ENCODE peak calls at places on chromosome 16, in nine cellular contexts. L is activated naive CD4-positive, alpha-beta T cell; X is GM10248; U is GM04504; S is AG04449; N is hippocampal formation; E is mesenchymal stem cell; A is NCI-H1105; B is tibial artery. C is an unnamed sample.

GRCh38 chr16:89364603-89365002 is 125.8 kb downstream of the ANKRD11 start:
- DNase-seq in E (peak), X (no peak), N (no peak), S (no peak), A (no peak), L (no peak), B (no peak), U (no peak), C (no peak)

GRCh38 chr16:50609049-50609832 is 61.0 kb downstream of the NKD1 start:
- DNase-seq in U (no peak), L (no peak), E (no peak), A (no peak), X (no peak), N (no peak), B (no peak), S (no peak), C (no peak)

GRCh38 chr16:88290850-88291830 is 91.6 kb upstream of the ZNF469 start:
- DNase-seq in N (no peak), A (no peak), E (no peak), S (no peak), L (no peak), X (no peak), U (no peak), B (no peak), C (no peak)

GRCh38 chr16:87945351-87946042 is 5.7 kb upstream of the BANP start:
- DNase-seq in N (peak), L (no peak), S (no peak), X (no peak), U (no peak), B (peak), A (peak), E (peak), C (no peak)

GRCh38 chr16:50271148-50272041 is 5.0 kb downstream of the ADCY7 start:
- DNase-seq in X (no peak), U (no peak), B (peak), E (no peak), A (no peak), N (no peak), L (no peak), S (no peak), C (no peak)

GRCh38 chr16:48014349-48015135 is 141.3 kb downstream of the ABCC12 start:
- DNase-seq in N (no peak), U (no peak), S (no peak), A (no peak), L (no peak), E (peak), X (no peak), B (no peak), C (no peak)

GRCh38 chr16:71693168-71693567 is 31.3 kb downstream of the PHLPP2 start:
- DNase-seq in S (no peak), N (no peak), L (no peak), B (no peak), E (no peak), U (no peak), A (no peak), X (peak), C (no peak)

GRCh38 chr16:29030086-29030840 is 45.4 kb downstream of the LAT start:
- DNase-seq in E (no peak), B (no peak), S (no peak), A (no peak), U (no peak), X (no peak), L (no peak), N (no peak), C (no peak)

GRCh38 chr16:1022466-1022865 is 40.9 kb downstream of the SOX8 start:
- DNase-seq in N (no peak), L (no peak), A (no peak), U (no peak), S (no peak), X (no peak), E (no peak), B (no peak), C (no peak)

GRCh38 chr16:9095171-9095570 is 3.7 kb downstream of the HAPSTR1 start:
- DNase-seq in L (no peak), X (no peak), A (no peak), U (no peak), B (no peak), E (no peak), N (no peak), S (no peak), C (no peak)

GRCh38 chr16:46884513-46885293 is 541 bp downstream of the GPT2 start:
- DNase-seq in E (peak), L (no peak), X (no peak), B (no peak), A (peak), S (no peak), N (peak), U (no peak), C (no peak)

GRCh38 chr16:51851111-51851510 is 695.8 kb downstream of the TOX3 start:
- DNase-seq in N (no peak), X (no peak), U (no peak), B (no peak), E (no peak), L (no peak), S (no peak), A (no peak), C (no peak)

GRCh38 chr16:65336169-65336568 is 214.3 kb upstream of the CDH11 start:
- DNase-seq in L (no peak), B (no peak), U (no peak), S (peak), E (no peak), N (no peak), X (no peak), A (no peak), C (no peak)

GRCh38 chr16:68380348-68380670 is 68.0 kb downstream of the SMPD3 start:
- DNase-seq in U (no peak), E (no peak), A (no peak), B (no peak), L (no peak), X (no peak), S (no peak), N (no peak), C (no peak)

GRCh38 chr16:81645303-81645702 is 133.8 kb upstream of the PLCG2 start:
- DNase-seq in X (no peak), A (peak), S (peak), N (peak), U (peak), L (no peak), E (peak), B (no peak), C (no peak)

GRCh38 chr16:84486126-84486525 is 18.3 kb downstream of the MEAK7 start:
- DNase-seq in B (no peak), E (no peak), X (no peak), U (no peak), N (no peak), S (no peak), L (no peak), A (no peak), C (no peak)

GRCh38 chr16:4944333-4945281 is 7.7 kb upstream of the PPL start:
- DNase-seq in A (peak), B (peak), S (peak), N (no peak), L (no peak), E (peak), U (peak), X (no peak), C (peak)

GRCh38 chr16:67954421-67955196 is 10.7 kb upstream of the LCAT start:
- DNase-seq in B (no peak), X (no peak), N (no peak), E (no peak), A (no peak), U (no peak), L (no peak), S (no peak), C (no peak)

GRCh38 chr16:81863630-81864352 is 84.7 kb downstream of the PLCG2 start:
- DNase-seq in E (no peak), A (no peak), N (no peak), X (peak), L (no peak), B (no peak), U (no peak), S (no peak), C (no peak)

GRCh38 chr16:58306327-58306726 is 11.5 kb upstream of the PRSS54 start:
- DNase-seq in L (no peak), N (no peak), B (no peak), U (peak), A (no peak), X (no peak), E (peak), S (no peak), C (no peak)

GRCh38 chr16:49100366-49100765 is 181.3 kb downstream of the CBLN1 start:
- DNase-seq in X (no peak), A (no peak), L (no peak), S (no peak), U (no peak), E (no peak), B (no peak), N (no peak), C (no peak)

GRCh38 chr16:48271728-48272127 is 24.4 kb upstream of the ABCC11 start:
- DNase-seq in E (no peak), L (no peak), U (no peak), B (no peak), N (no peak), X (no peak), S (peak), A (no peak), C (no peak)

GRCh38 chr16:470418-470817 is 45.0 kb downstream of the RAB11FIP3 start:
- DNase-seq in S (no peak), B (no peak), X (no peak), N (no peak), A (no peak), L (no peak), E (no peak), U (no peak), C (no peak)

GRCh38 chr16:72500545-72500944 is 328.6 kb upstream of the PMFBP1 start:
- DNase-seq in L (no peak), U (no peak), S (no peak), E (no peak), A (no peak), X (no peak), N (no peak), B (no peak), C (no peak)

GRCh38 chr16:78353610-78354009 is 254.2 kb downstream of the WWOX start:
- DNase-seq in U (no peak), E (no peak), B (no peak), S (no peak), X (no peak), N (no peak), A (peak), L (no peak), C (no peak)

GRCh38 chr16:660459-661183 is 7.3 kb upstream of the RHOT2 start:
- DNase-seq in S (no peak), L (no peak), A (no peak), B (peak), N (peak), E (peak), X (peak), U (peak), C (peak)

GRCh38 chr16:3906363-3906762 is 25.9 kb upstream of the CREBBP start:
- DNase-seq in B (no peak), A (no peak), U (no peak), E (no peak), X (no peak), L (no peak), N (no peak), S (no peak), C (no peak)

GRCh38 chr16:67249178-67249759 is 490 bp downstream of the SLC9A5 start:
- DNase-seq in X (no peak), U (no peak), N (no peak), B (no peak), L (no peak), S (no peak), A (no peak), E (peak), C (no peak)

GRCh38 chr16:60642956-60643355 is 1393.3 kb downstream of the CDH8 start:
- DNase-seq in L (no peak), A (no peak), B (no peak), S (no peak), N (no peak), E (no peak), U (peak), X (no peak), C (no peak)